ENCODE peak calls at places on chromosomes 6 and 20, in four cellular contexts. I is A549, A is esophagus muscularis mucosa, W is GM23338. X is an unnamed sample.

GRCh38 chr6:133428299-133428698 is 187.1 kb downstream of the EYA4 start:
- DNase-seq in W (no peak), A (no peak), I (no peak), X (no peak)

GRCh38 chr6:17431581-17431980 is 38.2 kb downstream of the CAP2 start:
- DNase-seq in W (peak), A (peak), I (no peak), X (no peak)

GRCh38 chr6:157570752-157571151 is 189.8 kb downstream of the ZDHHC14 start:
- DNase-seq in W (no peak), A (no peak), I (no peak), X (no peak)

GRCh38 chr6:6811151-6812002 is 222.9 kb downstream of the LY86 start:
- DNase-seq in I (peak), A (no peak), W (peak), X (no peak)

GRCh38 chr20:58647162-58647813 is 3.8 kb upstream of the STX16 start:
- DNase-seq in W (no peak), I (no peak), A (no peak), X (no peak)

GRCh38 chr6:1630212-1630770 is 20.6 kb downstream of the FOXC1 start:
- DNase-seq in W (no peak), I (no peak), A (no peak), X (no peak)

GRCh38 chr20:5714261-5715041 is 35.8 kb upstream of the SHLD1 start:
- DNase-seq in I (no peak), W (peak), A (no peak), X (no peak)

GRCh38 chr20:45833030-45833882 is at the start of gene SNX21:
- DNase-seq in A (peak), W (peak), I (peak), X (peak)

GRCh38 chr6:140485740-140486467 is 1111.5 kb upstream of the CITED2 start:
- DNase-seq in W (no peak), I (peak), A (no peak), X (no peak)

GRCh38 chr6:169930799-169931198 is 179.4 kb downstream of the ERMARD start:
- DNase-seq in W (peak), I (no peak), A (no peak), X (no peak)
- TF ChIP-seq CTCF in W (peak), I (no peak), A (no peak), X (peak)

GRCh38 chr6:168606722-168607121 is 165.7 kb downstream of the SMOC2 start:
- DNase-seq in I (no peak), W (no peak), A (no peak), X (no peak)

GRCh38 chr6:168609914-168610490 is 169.0 kb downstream of the SMOC2 start:
- DNase-seq in I (no peak), W (no peak), A (no peak), X (no peak)

GRCh38 chr6:168607272-168608112 is 166.5 kb downstream of the SMOC2 start:
- DNase-seq in I (no peak), W (no peak), A (no peak), X (no peak)

GRCh38 chr6:168608113-168608400 is 167.1 kb downstream of the SMOC2 start:
- DNase-seq in A (no peak), W (no peak), I (no peak), X (no peak)

GRCh38 chr6:168609026-168609685 is 168.2 kb downstream of the SMOC2 start:
- DNase-seq in I (no peak), A (no peak), W (no peak), X (no peak)
- H3K27ac ChIP-seq in I (no peak), A (no peak), W (no peak), X (no peak)

GRCh38 chr20:37901667-37902503 is 1.0 kb upstream of the VSTM2L start:
- DNase-seq in A (no peak), I (peak), W (peak), X (peak)
- TF ChIP-seq CTCF in A (peak), I (peak), W (peak), X (peak)

GRCh38 chr6:23002044-23002619 is 432.8 kb downstream of the HDGFL1 start:
- DNase-seq in I (no peak), W (peak), A (no peak), X (no peak)
- H3K27ac ChIP-seq in I (no peak), W (no peak), A (no peak), X (no peak)

DNA sequence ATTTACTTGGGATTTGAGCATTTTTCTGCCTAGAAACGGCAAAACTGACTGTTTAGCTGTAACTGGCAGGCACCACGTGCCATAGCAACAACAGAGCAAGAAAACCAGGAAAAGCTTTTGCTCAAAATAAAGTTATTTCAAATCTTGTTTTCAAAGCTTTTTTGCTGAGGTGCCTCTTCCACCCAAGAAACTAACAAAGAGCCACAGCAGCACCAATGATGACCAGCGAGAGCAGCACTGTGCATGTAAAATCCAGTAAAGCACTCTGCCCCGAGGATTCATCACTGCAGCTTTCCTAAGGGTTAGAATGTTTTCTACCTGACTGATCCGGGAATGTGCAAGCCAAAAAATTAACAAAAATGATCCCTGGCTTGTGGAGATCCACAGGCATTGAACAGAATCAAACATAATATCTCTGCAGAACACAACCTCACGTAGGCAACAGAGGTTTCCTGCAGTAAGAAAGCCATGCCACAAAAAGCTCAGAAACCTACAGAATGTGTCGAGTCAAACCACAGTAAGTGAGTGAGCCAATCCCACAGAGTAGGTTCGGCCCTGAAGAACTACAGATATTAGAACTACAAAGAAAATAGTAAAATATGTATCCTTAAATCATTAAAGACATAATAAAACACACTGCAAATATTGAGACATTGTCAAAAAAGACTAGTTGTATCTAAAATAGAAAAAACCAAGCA is 7.4 kb upstream of the ULBP3 start:
- DNase-seq in A (no peak), I (no peak), W (peak), X (no peak)
- TF ChIP-seq CTCF in A (no peak), I (no peak), W (no peak), X (peak)

DNA sequence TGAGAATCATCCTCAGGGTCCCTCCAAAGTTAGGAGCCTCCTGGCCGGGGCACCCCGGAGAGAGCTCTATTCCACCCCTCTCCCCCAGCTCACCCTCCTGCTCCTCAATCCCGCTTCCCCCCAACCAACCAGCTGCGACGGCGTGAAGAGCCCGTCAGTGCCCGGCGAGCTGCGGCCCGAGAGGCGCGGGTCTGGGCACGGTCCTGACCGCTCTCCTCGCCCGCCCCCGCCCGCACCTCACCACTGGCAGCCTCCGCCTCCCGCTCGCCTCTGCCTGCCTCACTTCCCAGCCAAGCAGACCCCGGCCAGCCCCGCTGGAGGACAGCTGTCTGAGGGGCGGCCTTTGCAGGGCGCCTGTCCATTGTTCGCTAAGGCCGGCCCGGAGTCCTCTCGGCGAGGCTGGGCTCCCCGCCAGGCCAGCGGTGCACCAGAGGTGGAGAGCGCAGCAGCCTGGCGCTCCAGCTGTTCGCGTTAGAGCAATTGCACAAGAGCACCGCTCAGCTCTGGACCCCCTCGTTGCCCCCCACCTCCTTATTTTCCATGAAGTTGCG is 1.2 kb downstream of the SOBP start:
- DNase-seq in A (no peak), I (peak), W (peak), X (no peak)
- H3K27ac ChIP-seq in A (peak), I (no peak), W (no peak), X (no peak)

DNA sequence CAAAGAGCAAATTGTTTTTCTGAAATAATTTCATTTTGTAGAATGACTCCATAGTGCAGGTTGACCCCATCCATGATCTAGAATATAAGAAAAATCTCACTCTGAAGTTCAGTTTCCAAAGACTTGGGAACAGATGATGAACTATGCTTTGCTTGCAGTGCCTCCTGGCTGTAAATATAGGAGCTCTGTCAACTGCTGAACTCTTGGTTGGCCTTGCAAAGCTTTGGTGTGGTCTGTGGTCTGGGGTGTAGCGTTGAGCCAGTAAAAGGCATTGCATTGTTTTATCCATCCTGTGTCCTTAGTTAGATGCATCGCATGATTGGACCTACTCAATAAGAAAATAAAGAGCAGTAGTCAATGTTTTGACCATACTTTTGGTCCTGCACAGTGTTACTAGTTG is 104.0 kb downstream of the PLCB4 start:
- DNase-seq in W (no peak), A (no peak), I (no peak), X (no peak)
- TF ChIP-seq CTCF in W (peak), A (peak), I (no peak), X (peak)

GRCh38 chr6:2840794-2841061 is 935 bp downstream of the SERPINB1 start:
- DNase-seq in I (no peak), W (no peak), A (no peak), X (no peak)
- H3K27ac ChIP-seq in I (peak), W (peak), A (peak), X (peak)

GRCh38 chr6:28443112-28443773 is at the start of gene ZSCAN23:
- DNase-seq in A (no peak), I (no peak), W (peak), X (peak)
- TF ChIP-seq CTCF in A (no peak), I (no peak), W (no peak), X (peak)

GRCh38 chr20:25272223-25273000 is 24.5 kb downstream of the PYGB start:
- DNase-seq in W (no peak), A (no peak), I (no peak), X (peak)

GRCh38 chr20:25274481-25274880 is 26.6 kb downstream of the PYGB start:
- DNase-seq in I (no peak), A (no peak), W (no peak), X (peak)

GRCh38 chr20:25271486-25272222 is 23.8 kb downstream of the PYGB start:
- DNase-seq in A (no peak), W (no peak), I (no peak), X (peak)

GRCh38 chr20:25273541-25274358 is 25.9 kb downstream of the PYGB start:
- DNase-seq in W (no peak), I (no peak), A (no peak), X (peak)

DNA sequence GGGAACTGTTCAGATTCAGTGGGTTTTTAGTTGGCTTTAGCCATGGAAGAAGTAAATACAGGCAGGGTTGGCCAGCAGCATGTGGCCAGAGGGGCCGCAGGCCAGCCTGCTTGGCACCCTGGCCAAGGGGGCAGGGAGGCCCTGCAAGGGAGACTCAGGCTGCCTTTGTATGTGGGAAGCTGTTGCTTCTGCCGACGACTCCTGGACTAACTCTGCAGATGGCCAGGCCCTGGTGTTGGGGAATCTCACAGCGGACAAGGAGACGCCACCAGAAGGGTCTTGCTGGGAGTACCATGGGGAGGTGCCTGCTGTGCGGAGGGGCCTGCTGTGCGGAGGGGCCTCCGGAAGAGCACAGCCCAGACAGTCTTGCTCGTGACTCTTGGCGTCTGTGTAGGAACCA is 25.2 kb downstream of the PYGB start:
- DNase-seq in A (no peak), I (no peak), W (no peak), X (peak)
- H3K27ac ChIP-seq in A (peak), I (no peak), W (no peak), X (peak)

X was measured in WERI-Rb-1.